ENCODE peak calls at places on chromosomes 13 and 19, in ten cellular contexts. O is hypothalamus, H is adrenal gland, B is NCI-H1417, K is WTC11, R is mesothelial cell of epicardium, M is psoas muscle, C is T-cell, J is SW480, U is cardiac fibroblast. F is an unnamed sample.

GRCh38 chr19:46670874-46671273 is 9.9 kb upstream of the DACT3 start:
- DNase-seq in O (no peak), H (no peak), B (no peak), K (no peak), R (no peak), M (no peak), C (no peak), J (no peak), U (no peak), F (no peak)

GRCh38 chr13:102608944-102609343 is 12.2 kb downstream of the TPP2 start:
- DNase-seq in O (no peak), H (no peak), B (no peak), K (no peak), R (no peak), M (no peak), C (no peak), J (no peak), U (no peak), F (no peak)

GRCh38 chr13:69458013-69458412 is 649.6 kb upstream of the ATXN8OS start:
- DNase-seq in O (no peak), H (no peak), B (peak; percentile 68), K (no peak), R (no peak), M (no peak), C (no peak), J (no peak), U (no peak), F (no peak)

GRCh38 chr19:45865269-45865948 is 1.3 kb downstream of the FOXA3 start:
- DNase-seq in O (no peak), H (no peak), B (no peak), K (no peak), R (no peak), M (no peak), C (no peak), J (no peak), U (no peak), F (no peak)

GRCh38 chr19:4337906-4338440 is 654 bp downstream of the STAP2 start:
- DNase-seq in O (no peak), H (peak; percentile 70), B (no peak), K (no peak), R (no peak), M (no peak), C (no peak), J (peak; percentile 36), U (peak; percentile 39), F (no peak)

GRCh38 chr13:68030152-68030809 is 800.1 kb upstream of the PCDH9 start:
- DNase-seq in O (no peak), H (no peak), B (no peak), K (no peak), R (no peak), M (no peak), C (no peak), J (no peak), U (no peak), F (no peak)

GRCh38 chr13:39415403-39415802 is 187.6 kb downstream of the LHFPL6 start:
- DNase-seq in O (peak; percentile 61), H (peak; percentile 59), B (peak; percentile 16), K (peak; percentile 56), R (no peak), M (peak; percentile 41), C (no peak), J (peak; percentile 34), U (peak; percentile 78), F (peak; percentile 27)

GRCh38 chr13:106473174-106473573 is 62.3 kb downstream of the EFNB2 start:
- DNase-seq in O (no peak), H (no peak), B (no peak), K (no peak), R (no peak), M (no peak), C (no peak), J (no peak), U (no peak), F (no peak)

GRCh38 chr13:37870895-37871550 is 1.5 kb upstream of the TRPC4 start:
- DNase-seq in O (no peak), H (no peak), B (no peak), K (peak; percentile 17), R (no peak), M (no peak), C (no peak), J (peak; percentile 14), U (peak; percentile 74), F (peak; percentile 46)

GRCh38 chr19:44649578-44650145 is 6.0 kb downstream of the PVR start:
- DNase-seq in O (no peak), H (no peak), B (no peak), K (no peak), R (no peak), M (no peak), C (no peak), J (no peak), U (no peak), F (no peak)

GRCh38 chr19:30144242-30144758 is 202.3 kb downstream of the URI1 start:
- DNase-seq in O (no peak), H (no peak), B (peak; percentile 2), K (no peak), R (no peak), M (no peak), C (no peak), J (no peak), U (no peak), F (no peak)

GRCh38 chr13:71378992-71379905 is 487.8 kb downstream of the DACH1 start:
- DNase-seq in O (no peak), H (no peak), B (no peak), K (no peak), R (no peak), M (no peak), C (no peak), J (no peak), U (no peak), F (peak; percentile 43)

GRCh38 chr19:52028780-52029123 is 573 bp upstream of the ZNF614 start:
- DNase-seq in O (no peak), H (no peak), B (no peak), K (no peak), R (no peak), M (no peak), C (no peak), J (no peak), U (no peak), F (no peak)

GRCh38 chr13:97212540-97213146 is 9.5 kb upstream of the MBNL2 start:
- DNase-seq in O (peak; percentile 32), H (no peak), B (peak; percentile 94), K (peak; percentile 12), R (no peak), M (no peak), C (no peak), J (peak; percentile 24), U (peak; percentile 72), F (no peak)

GRCh38 chr13:29160862-29161261 is 340.7 kb downstream of the MTUS2 start:
- DNase-seq in O (no peak), H (no peak), B (no peak), K (no peak), R (no peak), M (no peak), C (no peak), J (no peak), U (no peak), F (no peak)

GRCh38 chr19:21143428-21143827 is 1.6 kb downstream of the ZNF431 start:
- DNase-seq in O (no peak), H (no peak), B (no peak), K (no peak), R (no peak), M (no peak), C (no peak), J (no peak), U (no peak), F (no peak)

GRCh38 chr19:2888739-2889224 is 11.9 kb upstream of the ZNF57 start:
- DNase-seq in O (peak; percentile 33), H (no peak), B (peak; percentile 61), K (peak; percentile 40), R (no peak), M (peak; percentile 58), C (peak; percentile 37), J (peak; percentile 32), U (no peak), F (no peak)

GRCh38 chr19:41299755-41300089 is 10.2 kb upstream of the CCDC97 start:
- DNase-seq in O (peak; percentile 39), H (peak; percentile 79), B (no peak), K (no peak), R (no peak), M (peak; percentile 80), C (peak; percentile 61), J (peak; percentile 70), U (peak; percentile 77), F (peak; percentile 64)

GRCh38 chr19:4990306-4990705 is 21.4 kb downstream of the KDM4B start:
- DNase-seq in O (no peak), H (no peak), B (no peak), K (no peak), R (no peak), M (no peak), C (no peak), J (no peak), U (no peak), F (no peak)

GRCh38 chr13:104577029-104577820 is 1511.0 kb upstream of the SLC10A2 start:
- DNase-seq in O (no peak), H (no peak), B (no peak), K (no peak), R (no peak), M (no peak), C (no peak), J (no peak), U (peak; percentile 62), F (no peak)

GRCh38 chr13:93797463-93797862 is 570.9 kb downstream of the GPC6 start:
- DNase-seq in O (no peak), H (no peak), B (no peak), K (no peak), R (no peak), M (no peak), C (no peak), J (no peak), U (no peak), F (no peak)

GRCh38 chr13:42228527-42228926 is 43.4 kb upstream of the AKAP11 start:
- DNase-seq in O (no peak), H (no peak), B (no peak), K (no peak), R (no peak), M (no peak), C (no peak), J (no peak), U (no peak), F (no peak)

GRCh38 chr19:2624537-2625091 is 77.9 kb downstream of the GNG7 start:
- DNase-seq in O (no peak), H (no peak), B (peak; percentile 54), K (peak; percentile 66), R (no peak), M (peak; percentile 57), C (no peak), J (no peak), U (no peak), F (no peak)

GRCh38 chr19:11194657-11195056 is 2.7 kb downstream of the KANK2 start:
- DNase-seq in O (no peak), H (no peak), B (no peak), K (no peak), R (no peak), M (no peak), C (no peak), J (no peak), U (peak; percentile 43), F (no peak)

GRCh38 chr13:27455331-27455855 is 5.0 kb upstream of the MTIF3 start:
- DNase-seq in O (no peak), H (no peak), B (peak; percentile 24), K (peak; percentile 30), R (no peak), M (no peak), C (no peak), J (peak; percentile 30), U (no peak), F (no peak)

GRCh38 chr19:41362143-41362847 is 1.7 kb downstream of the B9D2 start:
- DNase-seq in O (no peak), H (no peak), B (no peak), K (no peak), R (no peak), M (no peak), C (no peak), J (no peak), U (no peak), F (no peak)

GRCh38 chr19:8224394-8225145 is 15.4 kb downstream of the CERS4 start:
- DNase-seq in O (no peak), H (no peak), B (no peak), K (no peak), R (no peak), M (peak; percentile 68), C (no peak), J (no peak), U (no peak), F (no peak)

GRCh38 chr13:77391475-77391874 is 64.6 kb upstream of the MYCBP2 start:
- DNase-seq in O (no peak), H (no peak), B (no peak), K (no peak), R (no peak), M (no peak), C (no peak), J (no peak), U (no peak), F (no peak)